ENCODE peak calls at places on chromosomes 12 and 14, in nine cellular contexts. J is AG08396, K is RCC 7860, H is amniotic stem cell, C is cardiac muscle cell, O is DMS153, P is M059J, D is IMR-90, A is kidney glomerular epithelial cell. B is an unnamed sample.

GRCh38 chr14:99725774-99726537 is 41.9 kb downstream of the CYP46A1 start:
- DNase-seq in C (no peak), J (no peak), O (no peak), D (no peak), A (no peak), H (no peak), P (no peak), K (no peak), B (peak)

GRCh38 chr12:26520154-26520553 is 312.8 kb downstream of the ITPR2 start:
- DNase-seq in D (no peak), O (no peak), J (no peak), C (no peak), P (no peak), K (no peak), H (no peak), A (no peak), B (no peak)

GRCh38 chr12:66025477-66025876 is 105.1 kb downstream of the LLPH start:
- DNase-seq in H (no peak), P (no peak), K (no peak), C (no peak), A (no peak), O (no peak), D (no peak), J (no peak), B (no peak)

GRCh38 chr14:24259282-24260025 is 3.5 kb downstream of the TGM1 start:
- DNase-seq in A (no peak), O (no peak), D (no peak), C (peak), J (peak), P (peak), K (no peak), H (no peak), B (peak)

GRCh38 chr14:91985008-91985407 is 37.5 kb upstream of the FBLN5 start:
- DNase-seq in O (no peak), K (no peak), C (peak), A (peak), D (peak), J (peak), P (no peak), H (no peak), B (peak)

GRCh38 chr12:642633-643477 is 20.4 kb downstream of the NINJ2 start:
- DNase-seq in J (peak), A (peak), O (peak), H (no peak), C (peak), P (peak), D (peak), K (no peak), B (peak)

GRCh38 chr12:64608901-64609542 is 1.3 kb upstream of the RASSF3 start:
- DNase-seq in P (peak), K (peak), J (peak), O (peak), H (no peak), C (peak), A (peak), D (peak), B (peak)

GRCh38 chr14:50087350-50088116 is 28.8 kb downstream of the VCPKMT start:
- DNase-seq in J (no peak), H (no peak), P (no peak), O (no peak), D (no peak), C (no peak), K (no peak), A (no peak), B (no peak)

GRCh38 chr12:104958946-104959841 is 1.1 kb upstream of the SLC41A2 start:
- DNase-seq in A (peak), C (peak), D (peak), K (peak), O (no peak), P (peak), H (no peak), J (peak), B (peak)

B was measured in EL.